ENCODE peak calls at places on chromosomes 5 and 9, in eight cellular contexts. One of them, this sample, is unnamed.

GRCh38 chr5:126863402-126863801 is 86.5 kb downstream of the LMNB1 start:
- DNase-seq in fibroblast of the aortic adventitia: no peak
- DNase-seq in activated CD4-positive, alpha-beta T cell treated with anti-CD3 and anti-CD28 coated beads, Interleukin-2, amount 50 U/mL, for 1 hour: no peak
- DNase-seq in non-pigmented ciliary epithelial cell: no peak
- DNase-seq in neural progenitor cell: no peak
- DNase-seq in prostate gland: no peak
- DNase-seq in amygdala: no peak
- DNase-seq in iPS-NIHi11: no peak
- DNase-seq in this sample: no peak

GRCh38 chr9:113907282-113907681 is 31.2 kb downstream of the ZNF618 start:
- DNase-seq in fibroblast of the aortic adventitia: no peak
- DNase-seq in activated CD4-positive, alpha-beta T cell treated with anti-CD3 and anti-CD28 coated beads, Interleukin-2, amount 50 U/mL, for 1 hour: no peak
- DNase-seq in non-pigmented ciliary epithelial cell: no peak
- DNase-seq in neural progenitor cell: no peak
- DNase-seq in prostate gland: no peak
- DNase-seq in amygdala: no peak
- DNase-seq in iPS-NIHi11: no peak
- DNase-seq in this sample: no peak

GRCh38 chr9:131733601-131734061 is 6.2 kb downstream of the RAPGEF1 start:
- DNase-seq in fibroblast of the aortic adventitia: peak; percentile 97
- DNase-seq in activated CD4-positive, alpha-beta T cell treated with anti-CD3 and anti-CD28 coated beads, Interleukin-2, amount 50 U/mL, for 1 hour: peak; percentile 44
- DNase-seq in non-pigmented ciliary epithelial cell: peak; percentile 89
- DNase-seq in neural progenitor cell: no peak
- DNase-seq in prostate gland: no peak
- DNase-seq in amygdala: no peak
- DNase-seq in iPS-NIHi11: no peak
- DNase-seq in this sample: peak; percentile 89

GRCh38 chr5:62266573-62266972 is 39.4 kb upstream of the KIF2A start:
- DNase-seq in fibroblast of the aortic adventitia: no peak
- DNase-seq in activated CD4-positive, alpha-beta T cell treated with anti-CD3 and anti-CD28 coated beads, Interleukin-2, amount 50 U/mL, for 1 hour: no peak
- DNase-seq in non-pigmented ciliary epithelial cell: no peak
- DNase-seq in neural progenitor cell: no peak
- DNase-seq in prostate gland: no peak
- DNase-seq in amygdala: no peak
- DNase-seq in iPS-NIHi11: no peak
- DNase-seq in this sample: no peak

GRCh38 chr5:126972062-126972895 is 58.1 kb downstream of the MARCHF3 start:
- DNase-seq in fibroblast of the aortic adventitia: peak; percentile 38
- DNase-seq in activated CD4-positive, alpha-beta T cell treated with anti-CD3 and anti-CD28 coated beads, Interleukin-2, amount 50 U/mL, for 1 hour: no peak
- DNase-seq in non-pigmented ciliary epithelial cell: no peak
- DNase-seq in neural progenitor cell: no peak
- DNase-seq in prostate gland: no peak
- DNase-seq in amygdala: no peak
- DNase-seq in iPS-NIHi11: no peak
- DNase-seq in this sample: no peak

GRCh38 chr9:94801242-94801641 is 74.7 kb downstream of the AOPEP start:
- DNase-seq in fibroblast of the aortic adventitia: no peak
- DNase-seq in activated CD4-positive, alpha-beta T cell treated with anti-CD3 and anti-CD28 coated beads, Interleukin-2, amount 50 U/mL, for 1 hour: no peak
- DNase-seq in non-pigmented ciliary epithelial cell: no peak
- DNase-seq in neural progenitor cell: no peak
- DNase-seq in prostate gland: no peak
- DNase-seq in amygdala: no peak
- DNase-seq in iPS-NIHi11: no peak
- DNase-seq in this sample: no peak

GRCh38 chr5:109558364-109558763 is 131.4 kb upstream of the MAN2A1 start:
- DNase-seq in fibroblast of the aortic adventitia: no peak
- DNase-seq in activated CD4-positive, alpha-beta T cell treated with anti-CD3 and anti-CD28 coated beads, Interleukin-2, amount 50 U/mL, for 1 hour: no peak
- DNase-seq in non-pigmented ciliary epithelial cell: no peak
- DNase-seq in neural progenitor cell: no peak
- DNase-seq in prostate gland: no peak
- DNase-seq in amygdala: no peak
- DNase-seq in iPS-NIHi11: no peak
- DNase-seq in this sample: no peak

GRCh38 chr5:115439042-115439441 is 105.5 kb downstream of the FEM1C start:
- DNase-seq in fibroblast of the aortic adventitia: no peak
- DNase-seq in activated CD4-positive, alpha-beta T cell treated with anti-CD3 and anti-CD28 coated beads, Interleukin-2, amount 50 U/mL, for 1 hour: no peak
- DNase-seq in non-pigmented ciliary epithelial cell: no peak
- DNase-seq in neural progenitor cell: no peak
- DNase-seq in prostate gland: no peak
- DNase-seq in amygdala: no peak
- DNase-seq in iPS-NIHi11: no peak
- DNase-seq in this sample: no peak

GRCh38 chr9:79524266-79524665 is 47.5 kb upstream of the TLE4 start:
- DNase-seq in fibroblast of the aortic adventitia: no peak
- DNase-seq in activated CD4-positive, alpha-beta T cell treated with anti-CD3 and anti-CD28 coated beads, Interleukin-2, amount 50 U/mL, for 1 hour: no peak
- DNase-seq in non-pigmented ciliary epithelial cell: peak; percentile 17
- DNase-seq in neural progenitor cell: no peak
- DNase-seq in prostate gland: no peak
- DNase-seq in amygdala: no peak
- DNase-seq in iPS-NIHi11: no peak
- DNase-seq in this sample: no peak

GRCh38 chr9:134288731-134289130 is 37.5 kb upstream of the RXRA start:
- DNase-seq in fibroblast of the aortic adventitia: no peak
- DNase-seq in activated CD4-positive, alpha-beta T cell treated with anti-CD3 and anti-CD28 coated beads, Interleukin-2, amount 50 U/mL, for 1 hour: no peak
- DNase-seq in non-pigmented ciliary epithelial cell: no peak
- DNase-seq in neural progenitor cell: no peak
- DNase-seq in prostate gland: no peak
- DNase-seq in amygdala: no peak
- DNase-seq in iPS-NIHi11: no peak
- DNase-seq in this sample: no peak

GRCh38 chr9:98091735-98092632 is 27.0 kb downstream of the TRIM14 start:
- DNase-seq in fibroblast of the aortic adventitia: peak; percentile 65
- DNase-seq in activated CD4-positive, alpha-beta T cell treated with anti-CD3 and anti-CD28 coated beads, Interleukin-2, amount 50 U/mL, for 1 hour: no peak
- DNase-seq in non-pigmented ciliary epithelial cell: no peak
- DNase-seq in neural progenitor cell: peak; percentile 51
- DNase-seq in prostate gland: no peak
- DNase-seq in amygdala: peak; percentile 31
- DNase-seq in iPS-NIHi11: peak; percentile 45
- DNase-seq in this sample: no peak

GRCh38 chr5:129177451-129177850 is 82.9 kb downstream of the ISOC1 start:
- DNase-seq in fibroblast of the aortic adventitia: no peak
- DNase-seq in activated CD4-positive, alpha-beta T cell treated with anti-CD3 and anti-CD28 coated beads, Interleukin-2, amount 50 U/mL, for 1 hour: no peak
- DNase-seq in non-pigmented ciliary epithelial cell: no peak
- DNase-seq in neural progenitor cell: no peak
- DNase-seq in prostate gland: no peak
- DNase-seq in amygdala: no peak
- DNase-seq in iPS-NIHi11: no peak
- DNase-seq in this sample: no peak

GRCh38 chr5:1190915-1191314 is 10.5 kb upstream of the SLC6A19 start:
- DNase-seq in fibroblast of the aortic adventitia: no peak
- DNase-seq in activated CD4-positive, alpha-beta T cell treated with anti-CD3 and anti-CD28 coated beads, Interleukin-2, amount 50 U/mL, for 1 hour: no peak
- DNase-seq in non-pigmented ciliary epithelial cell: no peak
- DNase-seq in neural progenitor cell: no peak
- DNase-seq in prostate gland: no peak
- DNase-seq in amygdala: no peak
- DNase-seq in iPS-NIHi11: no peak
- DNase-seq in this sample: no peak